ENCODE peak calls at places on chromosome 18, in five cellular contexts. V is astrocyte, R is uterus, P is heart right ventricle, I is upper lobe of right lung. H is an unnamed sample.

GRCh38 chr18:48408727-48409590 is at the start of gene ZBTB7C:
- DNase-seq in V (no peak), R (no peak), P (peak), I (peak), H (peak)

GRCh38 chr18:75727479-75727878 is 300.0 kb upstream of the SMIM21 start:
- DNase-seq in V (peak), R (no peak), P (peak), I (peak), H (no peak)

GRCh38 chr18:38313851-38314250 is 748.3 kb upstream of the CELF4 start:
- DNase-seq in V (no peak), R (no peak), P (no peak), I (no peak), H (no peak)

GRCh38 chr18:59988098-59988706 is 88.4 kb downstream of the PMAIP1 start:
- DNase-seq in V (peak), R (peak), P (no peak), I (no peak), H (no peak)

GRCh38 chr18:63344918-63345317 is 22.1 kb downstream of the KDSR start:
- DNase-seq in V (no peak), R (no peak), P (no peak), I (no peak), H (no peak)

GRCh38 chr18:4004176-4004829 is 450.8 kb downstream of the DLGAP1 start:
- DNase-seq in V (peak), R (no peak), P (no peak), I (no peak), H (no peak)

GRCh38 chr18:28007841-28008240 is 169.1 kb downstream of the CDH2 start:
- DNase-seq in V (peak), R (no peak), P (no peak), I (no peak), H (no peak)

GRCh38 chr18:14945984-14946383 is 198.0 kb downstream of the ANKRD30B start:
- DNase-seq in V (no peak), R (no peak), P (no peak), I (no peak), H (no peak)

GRCh38 chr18:78240091-78240490 is 739.5 kb upstream of the SALL3 start:
- DNase-seq in V (no peak), R (no peak), P (no peak), I (no peak), H (no peak)

GRCh38 chr18:66560092-66560491 is 43.8 kb downstream of the CDH19 start:
- DNase-seq in V (peak), R (no peak), P (no peak), I (no peak), H (no peak)

GRCh38 chr18:74252032-74252380 is 39.8 kb downstream of the CYB5A start:
- DNase-seq in V (peak), R (no peak), P (no peak), I (no peak), H (no peak)

GRCh38 chr18:63199743-63200241 is 119.8 kb downstream of the BCL2 start:
- DNase-seq in V (no peak), R (no peak), P (no peak), I (no peak), H (no peak)

GRCh38 chr18:20971886-20972267 is 139.7 kb downstream of the ROCK1 start:
- DNase-seq in V (no peak), R (no peak), P (no peak), I (no peak), H (no peak)

GRCh38 chr18:34224423-34225217 is at the start of gene NOL4:
- DNase-seq in V (peak), R (peak), P (peak), I (peak), H (peak)

GRCh38 chr18:10378688-10379465 is 75.6 kb upstream of the APCDD1 start:
- DNase-seq in V (peak), R (no peak), P (no peak), I (no peak), H (no peak)

GRCh38 chr18:59905686-59906091 is 5.9 kb downstream of the PMAIP1 start:
- DNase-seq in V (no peak), R (no peak), P (no peak), I (no peak), H (no peak)

GRCh38 chr18:68480196-68480595 is 234.7 kb downstream of the TMX3 start:
- DNase-seq in V (peak), R (no peak), P (no peak), I (no peak), H (no peak)

GRCh38 chr18:53861185-53861584 is 363.3 kb downstream of the MBD2 start:
- DNase-seq in V (peak), R (no peak), P (no peak), I (no peak), H (no peak)

GRCh38 chr18:49756135-49756534 is 57.2 kb downstream of the ACAA2 start:
- DNase-seq in V (no peak), R (no peak), P (no peak), I (peak), H (no peak)

GRCh38 chr18:25686960-25687520 is 335.1 kb upstream of the ZNF521 start:
- DNase-seq in V (peak), R (no peak), P (no peak), I (no peak), H (no peak)

GRCh38 chr18:45771587-45771986 is 47.6 kb downstream of the SLC14A1 start:
- DNase-seq in V (no peak), R (no peak), P (no peak), I (no peak), H (no peak)

GRCh38 chr18:5998907-5999306 is 103.6 kb upstream of the TMEM200C start:
- DNase-seq in V (no peak), R (no peak), P (no peak), I (no peak), H (no peak)

GRCh38 chr18:5998166-5998881 is 103.0 kb upstream of the TMEM200C start:
- DNase-seq in V (no peak), R (no peak), P (no peak), I (no peak), H (no peak)

GRCh38 chr18:5995626-5996025 is 100.3 kb upstream of the TMEM200C start:
- DNase-seq in V (no peak), R (no peak), P (no peak), I (no peak), H (no peak)

GRCh38 chr18:5993938-5994337 is 98.6 kb upstream of the TMEM200C start:
- DNase-seq in V (no peak), R (no peak), P (no peak), I (no peak), H (no peak)

GRCh38 chr18:5997361-5997760 is 102.0 kb upstream of the TMEM200C start:
- DNase-seq in V (no peak), R (no peak), P (no peak), I (no peak), H (no peak)
- H3K4me3 ChIP-seq in V (no peak), R (no peak), P (no peak), I (no peak), H (no peak)

GRCh38 chr18:80191264-80191663 is 56.0 kb downstream of the PARD6G start:
- DNase-seq in V (no peak), R (no peak), P (no peak), I (no peak), H (no peak)
- TF ChIP-seq CTCF in V (no peak), R (no peak), P (no peak), I (no peak), H (no peak)

GRCh38 chr18:58351776-58352175 is 277.1 kb downstream of the ALPK2 start:
- DNase-seq in V (no peak), R (no peak), P (no peak), I (no peak), H (no peak)

GRCh38 chr18:58354051-58354450 is 274.8 kb downstream of the ALPK2 start:
- DNase-seq in V (peak), R (no peak), P (no peak), I (no peak), H (no peak)

GRCh38 chr18:58354791-58355190 is 274.1 kb downstream of the ALPK2 start:
- DNase-seq in V (no peak), R (no peak), P (no peak), I (no peak), H (no peak)

GRCh38 chr18:58353581-58353980 is 275.3 kb downstream of the ALPK2 start:
- DNase-seq in V (no peak), R (no peak), P (no peak), I (no peak), H (no peak)

GRCh38 chr18:58355243-58355642 is 273.6 kb downstream of the ALPK2 start:
- DNase-seq in V (peak), R (no peak), P (no peak), I (no peak), H (no peak)
- H3K27ac ChIP-seq in V (peak), R (no peak), P (no peak), I (no peak), H (no peak)

DNA sequence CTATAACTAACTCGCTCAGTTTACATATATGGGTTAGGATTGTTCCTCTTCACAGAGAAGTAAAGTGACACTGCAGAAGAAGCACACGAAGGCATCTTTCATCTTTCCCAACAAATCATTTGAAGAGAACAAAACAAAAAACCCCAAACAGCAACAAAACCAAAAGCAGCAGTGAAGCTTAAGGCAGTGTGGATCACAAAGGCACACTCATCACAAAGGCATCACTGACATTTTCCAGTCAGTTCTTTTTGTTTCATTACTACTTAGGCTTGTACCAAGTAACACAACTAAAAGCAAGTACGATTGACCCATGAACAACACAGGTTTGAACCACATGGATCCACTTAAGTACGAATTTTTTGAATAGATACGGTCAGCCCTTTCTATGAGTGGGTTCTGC is 75.7 kb downstream of the RNF152 start:
- DNase-seq in V (peak), R (no peak), P (no peak), I (no peak), H (no peak)
- H3K4me3 ChIP-seq in V (no peak), R (no peak), P (no peak), I (no peak), H (no peak)

GRCh38 chr18:42730272-42730671 is 385.2 kb downstream of the RIT2 start:
- DNase-seq in V (no peak), R (no peak), P (no peak), I (no peak), H (no peak)
- TF ChIP-seq CTCF in V (peak), R (no peak), P (peak), I (peak), H (no peak)

DNA sequence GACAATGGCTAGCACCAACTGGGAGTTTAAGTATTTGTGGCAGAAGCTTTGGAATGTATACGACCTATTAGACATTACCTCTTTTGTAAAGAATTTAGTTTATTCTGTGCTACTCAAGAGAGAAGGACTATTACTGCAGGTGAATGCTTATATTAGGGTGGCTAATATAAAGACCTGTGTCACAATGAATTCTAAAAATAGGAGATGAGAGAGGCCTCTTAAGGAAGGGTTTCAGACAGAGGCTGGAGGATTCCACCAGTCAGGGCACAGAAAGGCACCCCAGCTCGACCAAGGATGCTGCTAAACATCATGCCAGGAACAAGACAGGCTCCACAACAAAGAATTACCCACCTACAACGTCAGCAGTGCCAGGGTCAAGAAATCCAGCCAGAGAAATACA is 60.7 kb downstream of the CABYR start:
- DNase-seq in V (no peak), R (no peak), P (no peak), I (no peak), H (no peak)
- H3K27ac ChIP-seq in V (no peak), R (no peak), P (no peak), I (no peak), H (no peak)

GRCh38 chr18:57915241-57915640 is 112.1 kb upstream of the ATP8B1 start:
- DNase-seq in V (peak), R (no peak), P (no peak), I (no peak), H (no peak)
- H3K4me3 ChIP-seq in V (no peak), R (no peak), P (no peak), I (no peak), H (no peak)

GRCh38 chr18:12276736-12277554 is 22.8 kb downstream of the CIDEA start:
- DNase-seq in V (no peak), R (peak), P (no peak), I (no peak), H (no peak)

GRCh38 chr18:12274793-12275192 is 20.6 kb downstream of the CIDEA start:
- DNase-seq in V (no peak), R (no peak), P (no peak), I (no peak), H (no peak)

GRCh38 chr18:12271376-12272235 is 17.4 kb downstream of the CIDEA start:
- DNase-seq in V (peak), R (peak), P (peak), I (peak), H (peak)
- TF ChIP-seq CTCF in V (peak), R (peak), P (peak), I (peak), H (peak)

GRCh38 chr18:8752329-8752728 is 47.0 kb downstream of the MTCL1 start:
- DNase-seq in V (peak), R (no peak), P (no peak), I (no peak), H (no peak)
- H3K27ac ChIP-seq in V (peak), R (no peak), P (no peak), I (no peak), H (no peak)